ENCODE peak calls at places on chromosomes 1 and 21, in eight cellular contexts. E is nephron progenitor cell; O is prostate gland; M is ascending aorta; K is Caco-2; Y is HCT116; B is activated CD8-positive, alpha-beta T cell treated with anti-CD3 and anti-CD28 coated beads for 36 hours; V is WTC11. Z is an unnamed sample.
A peak's percentile ranks its signal among the peaks of the same experiment; 100 is the strongest.

GRCh38 chr1:67860776-67861175 is 27.5 kb upstream of the GNG12 start:
- DNase-seq in E (no peak), O (no peak), M (no peak), K (no peak), Y (no peak), B (no peak), V (no peak), Z (no peak)

GRCh38 chr1:4048921-4049320 is 148.8 kb upstream of the C1orf174 start:
- DNase-seq in E (no peak), O (no peak), M (no peak), K (no peak), Y (no peak), B (no peak), V (no peak), Z (no peak)

GRCh38 chr1:49995734-49996133 is 28.0 kb downstream of the AGBL4 start:
- DNase-seq in E (no peak), O (no peak), M (no peak), K (peak; percentile 3), Y (no peak), B (no peak), V (peak; percentile 45), Z (no peak)

GRCh38 chr1:157490337-157491165 is 61.8 kb downstream of the FCRL5 start:
- DNase-seq in E (peak; percentile 89), O (peak; percentile 55), M (no peak), K (peak; percentile 79), Y (peak; percentile 39), B (peak; percentile 85), V (peak; percentile 90), Z (peak; percentile 54)

GRCh38 chr21:19181604-19182140 is 778.1 kb upstream of the TMPRSS15 start:
- DNase-seq in E (no peak), O (no peak), M (no peak), K (no peak), Y (no peak), B (no peak), V (no peak), Z (no peak)

GRCh38 chr1:157678721-157679120 is 21.8 kb downstream of the FCRL3 start:
- DNase-seq in E (no peak), O (no peak), M (no peak), K (no peak), Y (no peak), B (no peak), V (no peak), Z (no peak)

GRCh38 chr21:18549214-18549905 is 145.8 kb upstream of the TMPRSS15 start:
- DNase-seq in E (no peak), O (no peak), M (no peak), K (no peak), Y (no peak), B (no peak), V (no peak), Z (no peak)

GRCh38 chr1:11473635-11474034 is 5.3 kb upstream of the DISP3 start:
- DNase-seq in E (peak; percentile 88), O (no peak), M (no peak), K (peak; percentile 60), Y (no peak), B (peak; percentile 27), V (peak; percentile 79), Z (peak; percentile 5)

GRCh38 chr1:197467881-197468280 is 199.8 kb downstream of the CRB1 start:
- DNase-seq in E (no peak), O (no peak), M (no peak), K (no peak), Y (no peak), B (no peak), V (no peak), Z (peak; percentile 41)

GRCh38 chr1:212667223-212668139 is 32.2 kb downstream of the BATF3 start:
- DNase-seq in E (no peak), O (no peak), M (no peak), K (peak; percentile 40), Y (peak; percentile 10), B (peak; percentile 60), V (no peak), Z (peak; percentile 98)

GRCh38 chr1:2504224-2504948 is 22.0 kb downstream of the PANK4 start:
- DNase-seq in E (no peak), O (no peak), M (no peak), K (no peak), Y (no peak), B (no peak), V (no peak), Z (no peak)

GRCh38 chr1:65006806-65007205 is 40.5 kb upstream of the JAK1 start:
- DNase-seq in E (no peak), O (no peak), M (no peak), K (no peak), Y (no peak), B (no peak), V (no peak), Z (no peak)

GRCh38 chr1:56967900-56968832 is 2.4 kb upstream of the C8B start:
- DNase-seq in E (peak; percentile 69), O (no peak), M (no peak), K (peak; percentile 45), Y (peak; percentile 7), B (peak; percentile 3), V (peak; percentile 85), Z (no peak)

GRCh38 chr1:116433283-116434257 is 60.5 kb downstream of the ATP1A1 start:
- DNase-seq in E (no peak), O (peak; percentile 46), M (no peak), K (no peak), Y (no peak), B (no peak), V (no peak), Z (peak; percentile 46)

GRCh38 chr1:45685308-45686080 is 839 bp downstream of the GPBP1L1 start:
- DNase-seq in E (no peak), O (peak; percentile 21), M (no peak), K (peak; percentile 2), Y (no peak), B (no peak), V (no peak), Z (no peak)

GRCh38 chr1:231869364-231869763 is 242.8 kb downstream of the DISC1 start:
- DNase-seq in E (no peak), O (no peak), M (no peak), K (no peak), Y (no peak), B (no peak), V (no peak), Z (no peak)

GRCh38 chr1:77245724-77246294 is 26.6 kb upstream of the PIGK start:
- DNase-seq in E (no peak), O (no peak), M (no peak), K (no peak), Y (no peak), B (no peak), V (no peak), Z (no peak)

GRCh38 chr1:159953866-159954515 is at the start of gene SLAMF9:
- DNase-seq in E (no peak), O (no peak), M (no peak), K (no peak), Y (no peak), B (no peak), V (no peak), Z (peak; percentile 10)

GRCh38 chr1:108639899-108640560 is 20.9 kb downstream of the HENMT1 start:
- DNase-seq in E (no peak), O (no peak), M (no peak), K (no peak), Y (no peak), B (peak; percentile 83), V (no peak), Z (no peak)

GRCh38 chr1:85502625-85503083 is 37.7 kb upstream of the DDAH1 start:
- DNase-seq in E (peak; percentile 9), O (peak; percentile 52), M (no peak), K (peak; percentile 57), Y (peak; percentile 59), B (peak; percentile 15), V (peak; percentile 58), Z (peak; percentile 48)

GRCh38 chr1:27585684-27586083 is 18.3 kb downstream of the AHDC1 start:
- DNase-seq in E (no peak), O (no peak), M (no peak), K (no peak), Y (no peak), B (no peak), V (no peak), Z (no peak)

GRCh38 chr1:241632987-241633386 is 7.2 kb downstream of the CHML start:
- DNase-seq in E (no peak), O (no peak), M (no peak), K (no peak), Y (no peak), B (no peak), V (no peak), Z (no peak)

GRCh38 chr1:94617139-94617805 is 75.7 kb upstream of the F3 start:
- DNase-seq in E (no peak), O (no peak), M (no peak), K (no peak), Y (peak; percentile 48), B (no peak), V (no peak), Z (peak; percentile 87)

GRCh38 chr1:235025422-235025984 is 103.1 kb downstream of the TOMM20 start:
- DNase-seq in E (no peak), O (no peak), M (no peak), K (no peak), Y (no peak), B (peak; percentile 50), V (no peak), Z (no peak)
- TF ChIP-seq CTCF in E (no peak), O (no peak), M (no peak), K (no peak), Y (no peak), B (no peak), V (no peak), Z (no peak)

GRCh38 chr1:205321109-205321958 is at the start of gene NUAK2:
- DNase-seq in E (peak; percentile 94), O (peak; percentile 94), M (peak; percentile 63), K (peak; percentile 99), Y (peak; percentile 80), B (peak; percentile 85), V (peak; percentile 98), Z (peak; percentile 77)
- TF ChIP-seq CTCF in E (no peak), O (no peak), M (peak; percentile 37), K (no peak), Y (peak; percentile 14), B (peak; percentile 34), V (no peak), Z (peak; percentile 73)

DNA sequence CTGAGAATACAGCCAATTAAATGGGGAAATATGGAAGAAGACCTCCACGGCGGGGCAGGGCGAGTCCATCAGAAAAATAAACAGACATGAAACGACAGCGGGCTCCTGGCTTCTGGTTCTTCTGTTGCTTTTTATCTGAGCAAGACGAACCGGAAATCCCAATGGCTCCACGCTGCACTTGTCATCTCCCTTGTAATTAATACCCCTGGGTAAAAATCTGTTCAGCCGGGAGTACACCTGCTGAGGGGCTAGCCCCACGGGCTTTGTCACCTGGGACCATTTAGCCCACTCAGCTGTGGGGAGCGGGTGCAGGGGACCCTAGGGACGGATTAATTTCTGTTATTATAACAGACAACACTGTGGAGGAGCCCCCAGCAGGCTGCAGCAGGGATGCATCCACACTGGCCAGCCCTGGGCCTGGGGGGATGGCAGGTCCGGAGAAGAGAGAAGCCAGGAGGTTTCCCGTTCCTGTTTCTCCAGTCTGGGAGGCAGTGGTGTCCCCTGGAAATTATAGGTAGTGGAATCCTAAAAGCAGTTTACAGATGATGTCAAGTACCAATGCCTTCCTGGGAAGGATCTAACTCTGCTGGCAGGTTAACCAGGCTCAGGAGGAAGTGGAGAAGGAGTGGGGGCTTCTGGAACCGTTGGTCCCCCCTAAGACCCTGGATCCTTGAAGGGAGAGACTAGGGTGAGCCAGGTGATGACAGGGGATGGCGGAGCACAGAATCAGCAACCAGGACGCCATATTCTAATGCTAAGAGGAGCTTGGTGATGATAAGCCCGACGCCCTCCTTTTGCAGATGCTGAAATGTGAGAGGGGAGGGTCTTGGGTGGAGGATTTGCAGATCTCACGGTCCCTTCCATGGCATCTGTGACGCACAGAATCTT is 566.1 kb downstream of the PTPRU start:
- DNase-seq in E (no peak), O (no peak), M (no peak), K (no peak), Y (no peak), B (no peak), V (no peak), Z (no peak)
- TF ChIP-seq CTCF in E (no peak), O (no peak), M (no peak), K (no peak), Y (no peak), B (no peak), V (no peak), Z (no peak)

GRCh38 chr1:33014464-33015170 is 22.1 kb downstream of the AK2 start:
- DNase-seq in E (no peak), O (no peak), M (no peak), K (no peak), Y (no peak), B (no peak), V (no peak), Z (no peak)
- TF ChIP-seq CTCF in E (no peak), O (no peak), M (no peak), K (no peak), Y (no peak), B (no peak), V (no peak), Z (no peak)

Z was measured in HFFc6.